ENCODE peak calls at places on chromosomes 7 and 10, in nine cellular contexts. A is H9, G is aorta, S is left ventricle myocardium inferior, E is Karpas-422, Z is DND-41, F is fibroblast of lung, Q is endodermal cell, I is esophagus squamous epithelium. R is an unnamed sample.

GRCh38 chr10:119903946-119904666 is 11.6 kb downstream of the SEC23IP start:
- DNase-seq in A (no peak), G (no peak), S (no peak), E (no peak), Z (no peak), F (no peak), Q (no peak), I (no peak), R (no peak)

GRCh38 chr10:44932338-44933116 is 21.4 kb downstream of the TMEM72 start:
- DNase-seq in A (peak), G (peak), S (peak), E (peak), Z (peak), F (peak), Q (peak), I (peak), R (peak)

GRCh38 chr7:132738254-132738653 is 162.0 kb upstream of the PLXNA4 start:
- DNase-seq in A (no peak), G (no peak), S (no peak), E (no peak), Z (no peak), F (peak), Q (no peak), I (no peak), R (no peak)

GRCh38 chr7:136923111-136923510 is 54.7 kb downstream of the CHRM2 start:
- DNase-seq in A (no peak), G (no peak), S (no peak), E (no peak), Z (no peak), F (peak), Q (no peak), I (no peak), R (no peak)

GRCh38 chr7:157472311-157473050 is 135.7 kb downstream of the DNAJB6 start:
- DNase-seq in A (no peak), G (no peak), S (no peak), E (no peak), Z (no peak), F (no peak), Q (peak), I (no peak), R (no peak)

GRCh38 chr10:122475130-122475529 is 13.8 kb downstream of the HTRA1 start:
- DNase-seq in A (no peak), G (peak), S (peak), E (no peak), Z (no peak), F (no peak), Q (no peak), I (no peak), R (no peak)

GRCh38 chr10:86535057-86535882 is 13.7 kb upstream of the WAPL start:
- DNase-seq in A (peak), G (peak), S (peak), E (no peak), Z (no peak), F (peak), Q (peak), I (no peak), R (no peak)

GRCh38 chr7:46024263-46024916 is 103.3 kb upstream of the IGFBP3 start:
- DNase-seq in A (no peak), G (no peak), S (no peak), E (no peak), Z (no peak), F (no peak), Q (no peak), I (no peak), R (no peak)

DNA sequence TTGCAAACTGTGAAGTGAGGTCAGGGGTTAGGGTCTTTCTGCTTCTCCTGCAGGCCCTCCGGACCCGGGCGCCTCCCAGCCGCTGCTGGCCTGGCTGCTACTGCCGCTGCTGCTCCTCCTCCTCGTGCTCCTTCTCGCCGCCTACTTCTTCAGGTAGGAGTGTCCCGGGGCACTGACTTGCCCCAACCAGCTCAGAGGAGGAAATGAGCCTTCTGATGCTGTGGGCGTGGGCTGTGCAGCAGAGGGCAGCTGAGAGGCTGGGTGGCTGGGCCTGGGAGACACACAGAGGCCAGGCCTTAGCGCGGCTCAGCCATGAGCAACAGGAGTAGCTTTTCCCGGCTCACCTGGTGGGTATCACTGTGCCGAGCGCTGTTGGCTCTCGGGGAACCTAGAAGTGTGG is 78.9 kb downstream of the MKI67 start:
- DNase-seq in A (peak), G (peak), S (peak), E (peak), Z (peak), F (peak), Q (peak), I (peak), R (peak)
- H3K27ac ChIP-seq in A (no peak), G (peak), S (peak), E (peak), Z (peak), F (no peak), Q (no peak), I (peak), R (no peak)

DNA sequence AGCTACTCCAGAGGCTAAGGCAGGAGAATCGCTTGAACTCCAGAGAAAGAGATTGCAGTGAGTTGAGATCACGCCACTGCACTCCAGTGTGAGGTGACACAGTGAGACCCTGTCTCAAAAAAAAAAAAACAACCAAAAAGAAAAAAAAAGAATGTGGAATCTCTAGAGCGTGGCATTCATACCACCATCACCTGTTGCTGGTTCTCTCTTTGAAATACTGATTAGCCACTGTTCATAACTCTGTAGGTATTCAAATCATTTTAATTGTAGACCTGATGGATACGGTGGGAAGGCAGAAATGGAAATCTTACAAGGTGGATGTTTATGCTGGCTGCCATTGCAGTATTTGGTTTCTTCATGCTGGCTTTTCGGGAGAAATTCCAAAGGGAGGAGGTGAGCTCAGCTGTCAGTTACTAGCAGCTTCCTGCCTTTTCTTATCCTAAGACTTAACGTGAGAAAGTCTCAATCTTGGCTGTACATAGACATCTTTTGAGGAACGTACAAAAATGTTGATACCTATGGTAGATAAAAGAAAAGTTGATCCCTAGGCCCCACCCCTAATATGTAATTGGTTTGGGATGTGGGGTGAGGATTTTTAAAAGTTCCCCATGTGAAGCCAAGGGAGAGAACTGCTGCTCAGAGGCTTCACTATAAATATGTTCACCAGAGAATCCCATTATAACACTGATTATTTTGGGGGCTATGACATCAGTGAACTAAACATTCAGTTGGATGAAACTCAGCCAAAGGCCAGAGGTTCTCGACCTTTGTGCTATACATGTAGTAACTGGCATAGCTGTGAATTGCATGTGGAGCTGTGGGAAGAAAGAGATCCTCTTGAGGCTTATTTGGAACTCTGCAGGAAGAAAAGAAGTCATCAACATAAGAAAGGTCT is 26.9 kb upstream of the MKLN1 start:
- DNase-seq in A (no peak), G (no peak), S (no peak), E (no peak), Z (no peak), F (peak), Q (no peak), I (no peak), R (no peak)
- H3K27ac ChIP-seq in A (no peak), G (no peak), S (peak), E (no peak), Z (no peak), F (no peak), Q (no peak), I (no peak), R (no peak)

DNA sequence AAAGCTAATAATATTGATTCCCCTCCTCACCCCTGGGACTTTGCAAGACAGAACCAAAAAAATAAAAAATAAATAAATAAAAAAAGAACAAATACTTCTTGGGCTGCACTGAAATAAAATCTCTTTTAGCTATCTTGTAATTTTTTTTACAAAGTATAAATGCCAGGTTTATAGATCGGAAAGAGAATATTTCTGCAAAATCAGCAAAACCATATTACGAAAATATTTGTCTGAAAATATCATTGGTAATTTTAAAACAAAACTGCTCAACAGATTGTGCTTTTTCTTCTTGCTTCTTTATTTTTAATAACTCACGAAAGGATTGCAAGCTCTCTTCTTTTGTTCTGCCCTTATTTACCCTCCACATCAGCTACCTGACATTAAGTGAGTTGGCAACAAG is 213.3 kb downstream of the PLXDC2 start:
- DNase-seq in A (no peak), G (no peak), S (no peak), E (no peak), Z (no peak), F (no peak), Q (no peak), I (no peak), R (no peak)
- H3K27ac ChIP-seq in A (no peak), G (no peak), S (no peak), E (no peak), Z (no peak), F (no peak), Q (no peak), I (no peak), R (no peak)

GRCh38 chr10:111986079-111986478 is 197.5 kb downstream of the GPAM start:
- DNase-seq in A (no peak), G (no peak), S (no peak), E (no peak), Z (no peak), F (no peak), Q (no peak), I (no peak), R (no peak)

GRCh38 chr10:111989136-111990050 is 194.2 kb downstream of the GPAM start:
- DNase-seq in A (no peak), G (no peak), S (no peak), E (no peak), Z (no peak), F (no peak), Q (no peak), I (no peak), R (no peak)

GRCh38 chr10:111983970-111984525 is 199.5 kb downstream of the GPAM start:
- DNase-seq in A (no peak), G (no peak), S (no peak), E (no peak), Z (no peak), F (no peak), Q (peak), I (no peak), R (no peak)
- H3K27ac ChIP-seq in A (no peak), G (no peak), S (no peak), E (no peak), Z (no peak), F (no peak), Q (no peak), I (no peak), R (no peak)

DNA sequence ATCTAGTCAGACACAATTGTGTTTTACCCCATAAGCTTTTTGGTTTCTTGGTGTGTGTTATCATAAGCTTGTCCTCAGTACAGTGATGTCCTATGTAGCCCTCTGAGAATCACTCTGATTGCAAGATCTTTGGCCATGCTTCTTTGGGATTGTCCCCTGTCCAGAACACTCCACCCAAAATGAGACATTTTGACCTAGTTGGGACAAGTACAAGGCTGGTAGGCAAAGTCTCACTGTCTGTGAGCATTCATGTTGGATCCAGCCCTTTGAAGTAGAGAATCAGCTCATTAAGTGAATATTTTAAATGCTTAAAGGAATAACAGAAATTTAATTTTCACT is 28.9 kb upstream of the PCGF5 start:
- DNase-seq in A (no peak), G (no peak), S (no peak), E (no peak), Z (no peak), F (no peak), Q (no peak), I (no peak), R (no peak)
- H3K27ac ChIP-seq in A (no peak), G (peak), S (no peak), E (no peak), Z (no peak), F (no peak), Q (no peak), I (no peak), R (no peak)

R was measured in iPS DF 6.9.